ENCODE peak calls at places on chromosomes 5 and 9, in nine cellular contexts. Z, R, D, Q, E, L, F, U and N are unnamed samples. For H3K9me3, the result is how much of the 10 kb centered on the place peaks cover.

GRCh38 chr9:133476531-133476930 is 2.4 kb downstream of the SLC2A6 start:
- DNase-seq in Z (no peak), R (no peak), D (no peak), Q (no peak), E (no peak), L (no peak), F (no peak), U (no peak), N (no peak)

GRCh38 chr9:95009459-95009858 is 283.0 kb downstream of the AOPEP start:
- DNase-seq in Z (peak), R (no peak), D (peak), Q (no peak), E (no peak), L (no peak), F (no peak), U (no peak), N (no peak)

GRCh38 chr9:127898433-127899199 is 787 bp downstream of the ST6GALNAC6 start:
- DNase-seq in Z (peak), R (peak), D (peak), Q (no peak), E (peak), L (peak), F (no peak), U (peak), N (no peak)

GRCh38 chr5:170257370-170257769 is 24.6 kb downstream of the C5orf58 start:
- DNase-seq in Z (no peak), R (no peak), D (no peak), Q (no peak), E (no peak), L (no peak), F (no peak), U (no peak), N (no peak)

GRCh38 chr5:78109891-78110324 is 184.6 kb downstream of the AP3B1 start:
- DNase-seq in Z (no peak), R (no peak), D (no peak), Q (no peak), E (no peak), L (no peak), F (no peak), U (no peak), N (no peak)

GRCh38 chr9:21789541-21790037 is 12.8 kb upstream of the MTAP start:
- DNase-seq in Z (peak), R (peak), D (peak), Q (peak), E (no peak), L (peak), F (peak), U (peak), N (no peak)

GRCh38 chr9:128881627-128881883 is 195 bp downstream of the KYAT1 start:
- DNase-seq in Z (no peak), R (no peak), D (no peak), Q (no peak), E (no peak), L (no peak), F (no peak), U (no peak), N (no peak)

GRCh38 chr9:92313624-92314012 is 11.5 kb downstream of the NOL8 start:
- DNase-seq in Z (no peak), R (no peak), D (no peak), Q (no peak), E (no peak), L (no peak), F (no peak), U (no peak), N (no peak)

GRCh38 chr9:29556317-29556716 is 1983.0 kb upstream of the C9orf72 start:
- DNase-seq in Z (peak), R (no peak), D (peak), Q (no peak), E (no peak), L (no peak), F (no peak), U (no peak), N (no peak)

GRCh38 chr5:158899792-158900191 is 199.9 kb downstream of the EBF1 start:
- DNase-seq in Z (no peak), R (no peak), D (no peak), Q (no peak), E (peak), L (peak), F (no peak), U (no peak), N (no peak)

GRCh38 chr9:104506565-104506964 is 2.5 kb downstream of the OR13F1 start:
- DNase-seq in Z (no peak), R (no peak), D (no peak), Q (no peak), E (no peak), L (no peak), F (no peak), U (no peak), N (no peak)

GRCh38 chr5:137611011-137611580 is 112.0 kb upstream of the SPOCK1 start:
- DNase-seq in Z (no peak), R (no peak), D (no peak), Q (no peak), E (no peak), L (no peak), F (no peak), U (no peak), N (no peak)

GRCh38 chr5:181246276-181247050 is 2.8 kb upstream of the RACK1 start:
- DNase-seq in Z (peak), R (peak), D (peak), Q (peak), E (peak), L (peak), F (peak), U (peak), N (peak)

GRCh38 chr9:135265931-135266330 is 178.5 kb downstream of the OLFM1 start:
- DNase-seq in Z (no peak), R (no peak), D (no peak), Q (no peak), E (no peak), L (no peak), F (no peak), U (no peak), N (no peak)

GRCh38 chr5:157571357-157571827 is 4.2 kb downstream of the ADAM19 start:
- DNase-seq in Z (peak), R (peak), D (peak), Q (no peak), E (no peak), L (no peak), F (no peak), U (no peak), N (peak)

GRCh38 chr5:5572010-5572982 is 149.8 kb downstream of the ICE1 start:
- DNase-seq in Z (no peak), R (peak), D (no peak), Q (no peak), E (peak), L (peak), F (no peak), U (no peak), N (no peak)

GRCh38 chr9:127448112-127448805 is 2.9 kb downstream of the RPL12 start:
- DNase-seq in Z (no peak), R (no peak), D (no peak), Q (no peak), E (no peak), L (no peak), F (no peak), U (no peak), N (no peak)

GRCh38 chr9:2216591-2216990 is 201.4 kb downstream of the SMARCA2 start:
- DNase-seq in Z (peak), R (no peak), D (peak), Q (no peak), E (no peak), L (no peak), F (no peak), U (no peak), N (no peak)

GRCh38 chr5:132756542-132756941 is 9.3 kb downstream of the CCNI2 start:
- DNase-seq in Z (no peak), R (peak), D (no peak), Q (no peak), E (no peak), L (no peak), F (no peak), U (no peak), N (no peak)

GRCh38 chr5:82593481-82593880 is 315.3 kb upstream of the RPS23 start:
- DNase-seq in Z (peak), R (no peak), D (peak), Q (no peak), E (no peak), L (no peak), F (no peak), U (no peak), N (no peak)

GRCh38 chr5:140113180-140113698 is 670 bp upstream of the PURA start:
- DNase-seq in Z (no peak), R (peak), D (no peak), Q (peak), E (peak), L (peak), F (peak), U (peak), N (peak)

GRCh38 chr9:117334101-117334500 is 80.8 kb downstream of the ASTN2 start:
- DNase-seq in Z (no peak), R (no peak), D (no peak), Q (no peak), E (no peak), L (no peak), F (no peak), U (no peak), N (no peak)

GRCh38 chr9:33437898-33438297 is 9.5 kb downstream of the AQP3 start:
- DNase-seq in Z (no peak), R (no peak), D (no peak), Q (no peak), E (no peak), L (no peak), F (no peak), U (no peak), N (no peak)
- H3K9me3 ChIP-seq in Z (under half), R (under half), D (under half), Q (under half), E (under half), L (under half), F (under half), U (under half), N (under half)

GRCh38 chr5:147575598-147575997 is 65.7 kb upstream of the DPYSL3 start:
- DNase-seq in Z (no peak), R (no peak), D (no peak), Q (no peak), E (no peak), L (no peak), F (no peak), U (no peak), N (no peak)
- H3K9me3 ChIP-seq in Z (under half), R (under half), D (under half), Q (under half), E (under half), L (under half), F (under half), U (under half), N (under half)

DNA sequence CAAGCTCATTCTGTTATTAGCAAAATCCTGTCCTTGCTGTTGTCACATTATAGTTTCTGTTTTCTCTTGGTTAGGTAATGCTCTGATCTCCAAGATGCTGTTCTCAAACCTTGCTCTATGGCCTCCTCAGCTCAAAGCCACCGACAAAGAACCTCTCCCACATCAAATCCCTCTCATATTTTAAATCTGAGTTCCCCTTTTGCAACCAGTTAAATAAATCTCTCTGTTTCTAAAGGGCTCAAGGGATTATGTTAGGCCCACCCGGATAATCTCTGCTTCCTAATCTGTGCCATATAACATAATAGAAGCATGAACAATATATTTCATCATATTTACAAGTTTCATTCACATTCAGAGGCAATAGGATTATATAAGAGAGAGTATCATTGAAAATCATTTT is 286.0 kb downstream of the CYLC2 start:
- DNase-seq in Z (no peak), R (no peak), D (no peak), Q (no peak), E (no peak), L (no peak), F (no peak), U (no peak), N (no peak)
- H3K9me3 ChIP-seq in Z (under half), R (under half), D (under half), Q (under half), E (under half), L (under half), F (under half), U (under half), N (under half)

DNA sequence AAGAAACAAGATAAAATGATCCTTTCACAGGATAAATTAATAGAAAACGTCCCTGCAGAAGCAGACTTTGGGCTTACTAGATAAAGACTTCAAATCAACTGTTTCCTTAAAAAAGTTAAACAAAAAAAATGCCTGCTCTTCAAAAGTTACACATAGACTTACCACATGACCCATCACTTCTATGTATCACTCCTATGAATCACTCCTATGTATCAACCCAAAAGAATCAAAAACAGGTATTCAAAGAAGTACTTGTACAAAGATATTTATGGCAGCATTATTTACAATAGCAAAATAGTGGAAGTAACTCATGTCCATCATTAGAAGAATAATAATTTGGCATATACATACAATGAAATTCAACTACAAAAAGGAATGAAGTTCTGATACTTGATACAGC is 56.3 kb upstream of the PRDM9 start:
- DNase-seq in Z (no peak), R (no peak), D (no peak), Q (no peak), E (no peak), L (no peak), F (no peak), U (no peak), N (no peak)
- H3K9me3 ChIP-seq in Z (under half), R (under half), D (under half), Q (under half), E (under half), L (under half), F (under half), U (under half), N (under half)

GRCh38 chr5:179393078-179393477 is 47.8 kb upstream of the ADAMTS2 start:
- DNase-seq in Z (peak), R (no peak), D (peak), Q (no peak), E (no peak), L (no peak), F (no peak), U (peak), N (no peak)
- H3K9me3 ChIP-seq in Z (under half), R (under half), D (under half), Q (under half), E (under half), L (under half), F (under half), U (under half), N (under half)

GRCh38 chr5:178981381-178981780 is 13.7 kb downstream of the GRM6 start:
- DNase-seq in Z (no peak), R (no peak), D (no peak), Q (no peak), E (no peak), L (no peak), F (no peak), U (no peak), N (no peak)
- H3K9me3 ChIP-seq in Z (half or more), R (under half), D (under half), Q (under half), E (under half), L (under half), F (under half), U (under half), N (under half)